ENCODE peak calls at places on chromosomes 16 and 17, in seven cellular contexts. E, X, G, V, R, U and M are unnamed samples.

GRCh38 chr17:56994009-56994792 is 16.3 kb downstream of the SCPEP1 start:
- DNase-seq in E (no peak), X (no peak), G (no peak), V (peak; percentile 54), R (no peak), U (no peak), M (peak; percentile 28)

GRCh38 chr17:66348605-66349165 is 46.3 kb downstream of the PRKCA start:
- DNase-seq in E (no peak), X (no peak), G (no peak), V (peak; percentile 78), R (peak; percentile 61), U (no peak), M (peak; percentile 77)

GRCh38 chr17:4537451-4538235 is 17.5 kb downstream of the MYBBP1A start:
- DNase-seq in E (no peak), X (no peak), G (no peak), V (no peak), R (peak; percentile 19), U (peak; percentile 18), M (no peak)

GRCh38 chr16:28975158-28975603 is 603 bp downstream of the SPNS1 start:
- DNase-seq in E (no peak), X (no peak), G (no peak), V (no peak), R (no peak), U (no peak), M (no peak)

GRCh38 chr16:65120811-65121721 is 797 bp downstream of the CDH11 start:
- DNase-seq in E (peak; percentile 20), X (no peak), G (no peak), V (no peak), R (peak; percentile 59), U (no peak), M (peak; percentile 35)

GRCh38 chr16:57601801-57602478 is 26.5 kb upstream of the ADGRG1 start:
- DNase-seq in E (no peak), X (no peak), G (no peak), V (no peak), R (no peak), U (peak; percentile 72), M (no peak)

GRCh38 chr16:66224186-66224585 is 142.3 kb upstream of the CDH5 start:
- DNase-seq in E (no peak), X (no peak), G (no peak), V (no peak), R (no peak), U (no peak), M (no peak)

GRCh38 chr17:38871247-38871991 is 1.6 kb downstream of the LASP1 start:
- DNase-seq in E (peak; percentile 50), X (peak; percentile 78), G (peak; percentile 37), V (peak; percentile 68), R (peak; percentile 79), U (no peak), M (peak; percentile 71)

GRCh38 chr16:79601092-79601977 is 798 bp upstream of the MAF start:
- DNase-seq in E (peak; percentile 67), X (peak; percentile 65), G (no peak), V (peak; percentile 32), R (peak; percentile 67), U (peak; percentile 21), M (peak; percentile 10)
- H3K4me3 ChIP-seq in E (peak overlapping the region; percentile 79), X (peak overlapping the region; percentile 69), G (peak overlapping the region; percentile 90), V (peak overlapping the region; percentile 58), R (peak overlapping the region; percentile 93), U (no peak overlapping the region), M (peak overlapping the region; percentile 45)

GRCh38 chr16:26700250-26700649 is 366.5 kb upstream of the C16orf82 start:
- DNase-seq in E (no peak), X (no peak), G (no peak), V (no peak), R (no peak), U (no peak), M (no peak)

GRCh38 chr16:26709754-26710153 is 357.0 kb upstream of the C16orf82 start:
- DNase-seq in E (no peak), X (no peak), G (no peak), V (no peak), R (no peak), U (no peak), M (no peak)

GRCh38 chr16:26709175-26709574 is 357.6 kb upstream of the C16orf82 start:
- DNase-seq in E (no peak), X (no peak), G (no peak), V (no peak), R (no peak), U (no peak), M (no peak)

GRCh38 chr16:26701243-26701886 is 365.4 kb upstream of the C16orf82 start:
- DNase-seq in E (no peak), X (no peak), G (no peak), V (no peak), R (no peak), U (no peak), M (no peak)

GRCh38 chr16:26705346-26705745 is 361.4 kb upstream of the C16orf82 start:
- DNase-seq in E (no peak), X (no peak), G (no peak), V (no peak), R (no peak), U (no peak), M (no peak)
- TF ChIP-seq CTCF in E (no peak), X (no peak), G (no peak), V (no peak), R (no peak), U (no peak), M (no peak)

GRCh38 chr16:35745821-35746248 is 2286.4 kb downstream of the TP53TG3F start:
- DNase-seq in E (no peak), X (no peak), G (no peak), V (no peak), R (no peak), U (no peak), M (no peak)

GRCh38 chr16:35743101-35743692 is 2283.8 kb downstream of the TP53TG3F start:
- DNase-seq in E (no peak), X (no peak), G (no peak), V (no peak), R (no peak), U (no peak), M (no peak)

GRCh38 chr16:35745191-35745590 is 2285.8 kb downstream of the TP53TG3F start:
- DNase-seq in E (no peak), X (no peak), G (no peak), V (no peak), R (no peak), U (no peak), M (no peak)

GRCh38 chr16:35744084-35744483 is 2284.7 kb downstream of the TP53TG3F start:
- DNase-seq in E (no peak), X (no peak), G (no peak), V (no peak), R (no peak), U (no peak), M (no peak)

DNA sequence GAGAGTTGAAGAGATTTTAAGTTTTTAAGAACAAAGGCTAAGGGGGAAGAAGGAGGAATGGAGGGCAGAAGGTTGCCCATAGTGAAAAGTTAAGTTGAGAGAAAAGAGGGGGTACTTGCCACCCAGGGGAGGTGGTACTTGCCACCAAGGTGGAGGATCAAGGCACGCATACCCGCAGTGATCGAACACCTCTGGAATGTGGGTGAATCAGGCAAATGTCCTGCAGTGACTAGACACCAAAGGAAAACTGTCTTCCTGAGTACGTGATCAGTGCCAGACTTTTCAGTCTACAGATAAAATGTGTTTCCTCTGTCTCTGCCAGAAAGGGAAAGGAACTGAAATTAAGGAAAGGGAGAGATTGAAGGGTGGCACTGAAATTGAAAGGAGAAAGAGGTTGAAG is 2285.3 kb downstream of the TP53TG3F start:
- DNase-seq in E (no peak), X (no peak), G (no peak), V (no peak), R (no peak), U (no peak), M (no peak)
- H3K4me3 ChIP-seq in E (no peak overlapping the region), X (no peak overlapping the region), G (no peak overlapping the region), V (no peak overlapping the region), R (no peak overlapping the region), U (no peak overlapping the region), M (no peak overlapping the region)

DNA sequence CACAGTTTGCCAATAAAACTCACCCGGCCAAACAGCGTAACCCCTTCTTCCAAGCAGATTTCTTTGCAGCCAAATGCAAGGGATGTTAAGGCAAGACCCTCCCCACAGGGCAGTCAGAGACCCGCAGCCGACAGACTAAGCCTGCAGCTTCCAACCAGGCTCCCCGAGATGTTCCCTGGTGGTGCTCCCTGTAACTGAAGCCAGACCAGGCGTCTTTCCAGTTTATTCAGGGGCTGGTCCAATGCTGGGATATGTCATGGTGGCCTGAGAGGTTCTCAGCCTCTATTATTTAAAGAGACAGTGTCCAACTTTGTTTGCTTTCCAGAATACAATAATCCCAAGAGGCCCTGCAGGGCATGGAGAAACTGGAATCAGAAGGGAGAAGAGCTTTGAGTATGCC is at the start of gene PMP22:
- DNase-seq in E (peak; percentile 46), X (no peak), G (no peak), V (peak; percentile 54), R (no peak), U (no peak), M (no peak)
- TF ChIP-seq CTCF in E (peak; percentile 49), X (no peak), G (no peak), V (no peak), R (no peak), U (no peak), M (no peak)

GRCh38 chr16:13390986-13391305 is 489.5 kb downstream of the SHISA9 start:
- DNase-seq in E (no peak), X (no peak), G (no peak), V (no peak), R (no peak), U (no peak), M (no peak)
- H3K4me3 ChIP-seq in E (no peak overlapping the region), X (no peak overlapping the region), G (no peak overlapping the region), V (no peak overlapping the region), R (no peak overlapping the region), U (no peak overlapping the region), M (no peak overlapping the region)

DNA sequence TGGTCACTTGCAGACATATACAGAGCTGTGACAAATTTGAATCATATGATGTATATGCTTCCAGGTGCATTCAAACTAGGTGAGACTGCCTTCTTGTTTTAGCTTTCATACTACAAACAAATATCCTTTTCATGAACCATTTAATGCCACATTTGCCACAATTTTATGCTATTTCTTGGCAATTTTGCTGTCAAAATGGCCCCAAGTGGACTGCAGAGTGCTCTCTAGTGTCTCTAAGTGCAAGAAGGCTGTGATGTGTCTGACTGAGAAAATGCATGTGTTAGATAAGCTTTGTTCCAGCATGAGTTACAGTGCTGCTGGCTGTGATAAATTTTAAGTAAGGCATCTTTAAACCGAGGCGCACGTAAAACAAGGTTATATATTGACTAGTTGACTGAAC is 38.3 kb downstream of the CDH13 start:
- DNase-seq in E (no peak), X (no peak), G (no peak), V (no peak), R (no peak), U (no peak), M (no peak)
- TF ChIP-seq CTCF in E (no peak), X (no peak), G (no peak), V (no peak), R (no peak), U (no peak), M (no peak)

GRCh38 chr16:50992366-50993032 is 158.6 kb downstream of the SALL1 start:
- DNase-seq in E (no peak), X (no peak), G (no peak), V (no peak), R (no peak), U (no peak), M (no peak)
- H3K4me3 ChIP-seq in E (no peak overlapping the region), X (no peak overlapping the region), G (no peak overlapping the region), V (no peak overlapping the region), R (no peak overlapping the region), U (no peak overlapping the region), M (no peak overlapping the region)

GRCh38 chr16:79767597-79768280 is 167.2 kb upstream of the MAF start:
- DNase-seq in E (no peak), X (no peak), G (no peak), V (peak; percentile 54), R (peak; percentile 31), U (no peak), M (peak; percentile 13)
- TF ChIP-seq CTCF in E (peak; percentile 39), X (no peak), G (no peak), V (peak; percentile 29), R (no peak), U (peak; percentile 41), M (peak; percentile 17)

GRCh38 chr16:85610059-85610445 is 3.1 kb upstream of the GSE1 start:
- DNase-seq in E (no peak), X (no peak), G (no peak), V (no peak), R (no peak), U (no peak), M (no peak)
- H3K4me3 ChIP-seq in E (peak overlapping the region; percentile 82), X (peak overlapping the region; percentile 71), G (no peak overlapping the region), V (no peak overlapping the region), R (no peak overlapping the region), U (no peak overlapping the region), M (no peak overlapping the region)